ENCODE peak calls at places on chromosomes 2 and 18, in four cellular contexts. One of them, this sample, is unnamed.

GRCh38 chr18:9779630-9780029 is 71.5 kb downstream of the RAB31 start:
- DNase-seq in neural progenitor cell: no peak
- DNase-seq in neural crest cell: no peak
- DNase-seq in mesothelial cell of epicardium: no peak
- DNase-seq in this sample: no peak

GRCh38 chr2:137888845-137889244 is 75.4 kb upstream of the HNMT start:
- DNase-seq in neural progenitor cell: peak
- DNase-seq in neural crest cell: peak
- DNase-seq in mesothelial cell of epicardium: peak
- DNase-seq in this sample: no peak

GRCh38 chr2:118842687-118843491 is 4.6 kb downstream of the EN1 start:
- DNase-seq in neural progenitor cell: peak
- DNase-seq in neural crest cell: peak
- DNase-seq in mesothelial cell of epicardium: no peak
- DNase-seq in this sample: no peak

GRCh38 chr18:70411886-70412443 is 123.1 kb downstream of the SOCS6 start:
- DNase-seq in neural progenitor cell: no peak
- DNase-seq in neural crest cell: no peak
- DNase-seq in mesothelial cell of epicardium: no peak
- DNase-seq in this sample: no peak

GRCh38 chr2:219766658-219767057 is 139.2 kb downstream of the SLC4A3 start:
- DNase-seq in neural progenitor cell: no peak
- DNase-seq in neural crest cell: no peak
- DNase-seq in mesothelial cell of epicardium: no peak
- DNase-seq in this sample: no peak

GRCh38 chr18:22088029-22088428 is 81.4 kb upstream of the GATA6 start:
- DNase-seq in neural progenitor cell: no peak
- DNase-seq in neural crest cell: no peak
- DNase-seq in mesothelial cell of epicardium: no peak
- DNase-seq in this sample: no peak

GRCh38 chr2:113754160-113754559 is 2.3 kb downstream of the SLC35F5 start:
- DNase-seq in neural progenitor cell: no peak
- DNase-seq in neural crest cell: no peak
- DNase-seq in mesothelial cell of epicardium: no peak
- DNase-seq in this sample: no peak

GRCh38 chr2:27092696-27093429 is 6.3 kb downstream of the KHK start:
- DNase-seq in neural progenitor cell: no peak
- DNase-seq in neural crest cell: no peak
- DNase-seq in mesothelial cell of epicardium: no peak
- DNase-seq in this sample: no peak

GRCh38 chr2:158973511-158973956 is 5.1 kb downstream of the TANC1 start:
- DNase-seq in neural progenitor cell: no peak
- DNase-seq in neural crest cell: no peak
- DNase-seq in mesothelial cell of epicardium: no peak
- DNase-seq in this sample: no peak

GRCh38 chr2:195613922-195614321 is 43.1 kb upstream of the SLC39A10 start:
- DNase-seq in neural progenitor cell: no peak
- DNase-seq in neural crest cell: no peak
- DNase-seq in mesothelial cell of epicardium: no peak
- DNase-seq in this sample: no peak

GRCh38 chr2:10414000-10414451 is 34.1 kb downstream of the ODC1 start:
- DNase-seq in neural progenitor cell: no peak
- DNase-seq in neural crest cell: no peak
- DNase-seq in mesothelial cell of epicardium: no peak
- DNase-seq in this sample: no peak

GRCh38 chr2:225889452-225889851 is 489.9 kb downstream of the NYAP2 start:
- DNase-seq in neural progenitor cell: peak
- DNase-seq in neural crest cell: peak
- DNase-seq in mesothelial cell of epicardium: no peak
- DNase-seq in this sample: no peak

GRCh38 chr18:12882416-12882815 is 1.6 kb downstream of the PTPN2 start:
- DNase-seq in neural progenitor cell: no peak
- DNase-seq in neural crest cell: no peak
- DNase-seq in mesothelial cell of epicardium: no peak
- DNase-seq in this sample: no peak

GRCh38 chr18:31064130-31064529 is 21.6 kb upstream of the DSC3 start:
- DNase-seq in neural progenitor cell: no peak
- DNase-seq in neural crest cell: no peak
- DNase-seq in mesothelial cell of epicardium: no peak
- DNase-seq in this sample: no peak

GRCh38 chr2:238521870-238522269 is 95.1 kb downstream of the ASB1 start:
- DNase-seq in neural progenitor cell: no peak
- DNase-seq in neural crest cell: no peak
- DNase-seq in mesothelial cell of epicardium: no peak
- DNase-seq in this sample: no peak

GRCh38 chr18:13369756-13370510 is 151.4 kb downstream of the LDLRAD4 start:
- DNase-seq in neural progenitor cell: no peak
- DNase-seq in neural crest cell: no peak
- DNase-seq in mesothelial cell of epicardium: no peak
- DNase-seq in this sample: no peak

GRCh38 chr2:173415663-173416469 is 61.2 kb downstream of the CDCA7 start:
- DNase-seq in neural progenitor cell: peak
- DNase-seq in neural crest cell: no peak
- DNase-seq in mesothelial cell of epicardium: no peak
- DNase-seq in this sample: no peak

GRCh38 chr2:85872536-85873161 is 16.1 kb downstream of the ST3GAL5 start:
- DNase-seq in neural progenitor cell: peak
- DNase-seq in neural crest cell: no peak
- DNase-seq in mesothelial cell of epicardium: no peak
- DNase-seq in this sample: no peak

GRCh38 chr2:237152361-237152760 is 66.7 kb downstream of the COPS8 start:
- DNase-seq in neural progenitor cell: no peak
- DNase-seq in neural crest cell: no peak
- DNase-seq in mesothelial cell of epicardium: no peak
- DNase-seq in this sample: no peak

GRCh38 chr2:62197609-62198236 is 1.8 kb downstream of the B3GNT2 start:
- DNase-seq in neural progenitor cell: peak
- DNase-seq in neural crest cell: peak
- DNase-seq in mesothelial cell of epicardium: no peak
- DNase-seq in this sample: no peak

GRCh38 chr2:216555274-216555673 is 56.6 kb downstream of the RPL37A start:
- DNase-seq in neural progenitor cell: no peak
- DNase-seq in neural crest cell: no peak
- DNase-seq in mesothelial cell of epicardium: no peak
- DNase-seq in this sample: no peak

GRCh38 chr18:8668381-8668780 is 37.0 kb upstream of the MTCL1 start:
- DNase-seq in neural progenitor cell: no peak
- DNase-seq in neural crest cell: no peak
- DNase-seq in mesothelial cell of epicardium: no peak
- DNase-seq in this sample: no peak

GRCh38 chr2:80059381-80059907 is 245.1 kb downstream of the LRRTM1 start:
- DNase-seq in neural progenitor cell: no peak
- DNase-seq in neural crest cell: no peak
- DNase-seq in mesothelial cell of epicardium: no peak
- DNase-seq in this sample: no peak

GRCh38 chr2:11712866-11713265 is 33.6 kb upstream of the LPIN1 start:
- DNase-seq in neural progenitor cell: no peak
- DNase-seq in neural crest cell: no peak
- DNase-seq in mesothelial cell of epicardium: no peak
- DNase-seq in this sample: no peak
- TF ChIP-seq CTCF in neural progenitor cell: no peak
- TF ChIP-seq CTCF in neural crest cell: no peak
- TF ChIP-seq CTCF in mesothelial cell of epicardium: no peak
- TF ChIP-seq CTCF in this sample: no peak

GRCh38 chr2:529425-529824 is 147.8 kb downstream of the TMEM18 start:
- DNase-seq in neural progenitor cell: peak
- DNase-seq in neural crest cell: no peak
- DNase-seq in mesothelial cell of epicardium: no peak
- DNase-seq in this sample: no peak
- TF ChIP-seq CTCF in neural progenitor cell: peak
- TF ChIP-seq CTCF in neural crest cell: peak
- TF ChIP-seq CTCF in mesothelial cell of epicardium: no peak
- TF ChIP-seq CTCF in this sample: no peak

DNA sequence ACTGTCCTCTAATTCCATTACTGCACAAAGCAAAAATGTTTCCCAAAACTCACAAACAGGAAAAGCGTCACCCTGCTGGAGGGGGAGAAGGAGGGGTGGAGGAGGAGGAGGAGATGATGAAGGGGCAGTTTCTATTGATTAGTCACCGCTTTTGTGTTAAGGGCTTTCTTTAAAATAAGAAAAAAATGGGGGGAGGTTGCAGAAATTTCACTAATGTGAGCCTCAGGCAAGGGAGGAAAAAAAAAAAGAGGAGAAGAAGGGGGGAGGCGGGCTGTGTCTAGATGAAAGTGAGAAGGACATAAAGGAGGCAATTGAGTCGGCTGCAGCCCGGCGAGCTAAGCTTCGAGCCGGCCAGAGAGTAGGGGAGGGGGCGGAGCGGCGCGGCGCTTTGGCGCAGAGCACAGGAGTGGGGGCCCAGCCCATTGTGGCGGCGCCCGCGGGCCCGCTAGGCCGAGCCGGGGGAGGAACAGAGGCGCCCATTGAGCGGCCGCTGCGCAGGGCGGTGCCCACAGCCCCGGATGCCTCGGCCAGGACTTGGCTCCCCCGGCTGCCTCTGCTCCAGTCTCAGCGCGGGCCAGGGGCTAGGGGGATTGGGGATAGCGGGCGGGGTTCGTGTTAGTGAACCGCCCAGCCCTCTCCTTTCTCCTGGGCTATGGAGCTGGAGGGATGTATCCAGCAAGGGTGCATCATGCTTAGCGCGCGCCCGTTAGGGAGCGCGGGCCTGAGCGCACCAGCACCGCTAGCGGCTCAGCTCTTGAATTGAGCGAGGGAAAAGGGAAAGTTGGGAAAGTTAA is 7.9 kb downstream of the PAX3 start:
- DNase-seq in neural progenitor cell: peak
- DNase-seq in neural crest cell: peak
- DNase-seq in mesothelial cell of epicardium: no peak
- DNase-seq in this sample: no peak
- TF ChIP-seq CTCF in neural progenitor cell: peak
- TF ChIP-seq CTCF in neural crest cell: no peak
- TF ChIP-seq CTCF in mesothelial cell of epicardium: no peak
- TF ChIP-seq CTCF in this sample: no peak

GRCh38 chr2:153873062-153874048 is 1.6 kb downstream of the GALNT13 start:
- DNase-seq in neural progenitor cell: peak
- DNase-seq in neural crest cell: peak
- DNase-seq in mesothelial cell of epicardium: peak
- DNase-seq in this sample: no peak
- TF ChIP-seq CTCF in neural progenitor cell: peak
- TF ChIP-seq CTCF in neural crest cell: no peak
- TF ChIP-seq CTCF in mesothelial cell of epicardium: no peak
- TF ChIP-seq CTCF in this sample: no peak

GRCh38 chr2:96795076-96795475 is 21.0 kb upstream of the CNNM3 start:
- DNase-seq in neural progenitor cell: no peak
- DNase-seq in neural crest cell: no peak
- DNase-seq in mesothelial cell of epicardium: no peak
- DNase-seq in this sample: no peak
- TF ChIP-seq CTCF in neural progenitor cell: no peak
- TF ChIP-seq CTCF in neural crest cell: no peak
- TF ChIP-seq CTCF in mesothelial cell of epicardium: no peak
- TF ChIP-seq CTCF in this sample: no peak

This sample was measured in omental fat pad.